ENCODE peak calls at places on chromosomes 2 and 18, in six cellular contexts. Q, J, D, O, Y and U are unnamed samples.
A peak's percentile ranks its signal among the peaks of the same experiment; 100 is the strongest.

GRCh38 chr18:79480171-79480981 is 84.6 kb downstream of the NFATC1 start:
- DNase-seq in Q (no peak), J (no peak), D (no peak), O (no peak), Y (peak; percentile 24), U (no peak)

GRCh38 chr2:143068094-143068890 is 60.9 kb upstream of the ARHGAP15 start:
- DNase-seq in Q (peak; percentile 59), J (peak; percentile 51), D (no peak), O (no peak), Y (no peak), U (no peak)

GRCh38 chr2:70902067-70902442 is 33.6 kb upstream of the ATP6V1B1 start:
- DNase-seq in Q (no peak), J (no peak), D (no peak), O (no peak), Y (no peak), U (no peak)

GRCh38 chr2:236092714-236093113 is 75.5 kb downstream of the GBX2 start:
- DNase-seq in Q (no peak), J (no peak), D (no peak), O (no peak), Y (no peak), U (no peak)

GRCh38 chr2:216298719-216299118 is 73.6 kb downstream of the MARCHF4 start:
- DNase-seq in Q (no peak), J (no peak), D (peak; percentile 32), O (no peak), Y (no peak), U (no peak)

GRCh38 chr2:240727913-240728312 is 36.2 kb downstream of the AQP12A start:
- DNase-seq in Q (no peak), J (no peak), D (no peak), O (no peak), Y (no peak), U (no peak)

GRCh38 chr18:10565835-10566234 is 40.0 kb downstream of the NAPG start:
- DNase-seq in Q (no peak), J (no peak), D (no peak), O (no peak), Y (no peak), U (no peak)

GRCh38 chr2:220787251-220787650 is 784.9 kb downstream of the EPHA4 start:
- DNase-seq in Q (no peak), J (no peak), D (no peak), O (no peak), Y (no peak), U (no peak)

GRCh38 chr2:105358593-105358992 is 21.3 kb downstream of the C2orf49 start:
- DNase-seq in Q (no peak), J (no peak), D (no peak), O (no peak), Y (no peak), U (no peak)

GRCh38 chr18:40911582-40912254 is 1043.3 kb upstream of the PIK3C3 start:
- DNase-seq in Q (no peak), J (no peak), D (no peak), O (no peak), Y (no peak), U (no peak)

GRCh38 chr18:22856870-22857269 is 76.3 kb upstream of the RBBP8 start:
- DNase-seq in Q (no peak), J (no peak), D (no peak), O (no peak), Y (no peak), U (no peak)